ENCODE peak calls at places on chromosomes 6 and 20, in six cellular contexts. F is H1, K is GM12878, Z is SK-N-SH, G is HepG2, J is K562. Y is an unnamed sample.

GRCh38 chr6:20660534-20660933 is 126.3 kb downstream of the CDKAL1 start:
- DNase-seq in K (no peak), G (no peak), Z (no peak), J (no peak), F (no peak), Y (no peak)

GRCh38 chr6:12813321-12813720 is 96.8 kb downstream of the PHACTR1 start:
- DNase-seq in Z (no peak), G (no peak), K (no peak), J (no peak), F (no peak), Y (no peak)

GRCh38 chr6:17740559-17741220 is 34.0 kb upstream of the NUP153 start:
- DNase-seq in Z (no peak), G (no peak), J (no peak), F (no peak), K (no peak), Y (no peak)

GRCh38 chr20:50259705-50260479 is 69.3 kb downstream of the CEBPB start:
- DNase-seq in J (no peak), K (no peak), Z (no peak), G (no peak), F (no peak), Y (peak; percentile 36)

GRCh38 chr20:51732454-51732791 is 35.8 kb downstream of the ATP9A start:
- DNase-seq in F (no peak), Z (no peak), K (no peak), G (no peak), J (no peak), Y (no peak)

GRCh38 chr20:60138263-60139127 is 180.3 kb downstream of the CDH26 start:
- DNase-seq in J (peak; percentile 18), G (no peak), F (no peak), Z (no peak), K (no peak), Y (no peak)

GRCh38 chr6:12119085-12119588 is 107.0 kb downstream of the HIVEP1 start:
- DNase-seq in K (peak; percentile 97), Z (no peak), J (peak; percentile 28), G (no peak), F (no peak), Y (no peak)

GRCh38 chr20:18019068-18019467 is 38.6 kb downstream of the OVOL2 start:
- DNase-seq in K (no peak), F (no peak), J (peak; percentile 35), Z (peak; percentile 41), G (peak; percentile 46), Y (peak; percentile 14)

GRCh38 chr6:44856495-44856878 is 469.0 kb downstream of the CDC5L start:
- DNase-seq in G (no peak), Z (no peak), K (no peak), F (no peak), J (no peak), Y (no peak)

GRCh38 chr20:48605364-48606116 is 222.3 kb downstream of the PREX1 start:
- DNase-seq in F (no peak), K (no peak), J (no peak), G (no peak), Z (no peak), Y (no peak)

GRCh38 chr6:130632288-130632687 is 194.9 kb upstream of the SMLR1 start:
- DNase-seq in Z (no peak), K (no peak), F (no peak), J (no peak), G (peak; percentile 7), Y (no peak)

GRCh38 chr20:13009682-13010406 is 1.1 kb downstream of the SPTLC3 start:
- DNase-seq in F (no peak), Z (no peak), K (peak; percentile 77), G (peak; percentile 63), J (no peak), Y (peak; percentile 37)
- TF ChIP-seq GABPA in F (no peak), Z (no peak), K (no peak), G (no peak), J (no peak), Y (no peak)

GRCh38 chr6:33202799-33203198 is 1.7 kb upstream of the HSD17B8 start:
- DNase-seq in F (no peak), G (no peak), J (no peak), Z (no peak), K (no peak), Y (no peak)

GRCh38 chr6:33203443-33204164 is 851 bp upstream of the HSD17B8 start:
- DNase-seq in F (no peak), Z (no peak), J (no peak), K (no peak), G (no peak), Y (no peak)

GRCh38 chr6:33204415-33205171 is at the start of gene HSD17B8:
- DNase-seq in F (peak; percentile 72), J (peak; percentile 88), K (peak; percentile 71), Z (peak; percentile 94), G (peak; percentile 90), Y (no peak)

GRCh38 chr6:33205172-33206026 is 944 bp downstream of the HSD17B8 start:
- DNase-seq in G (no peak), F (no peak), Z (peak; percentile 42), K (no peak), J (no peak), Y (no peak)

DNA sequence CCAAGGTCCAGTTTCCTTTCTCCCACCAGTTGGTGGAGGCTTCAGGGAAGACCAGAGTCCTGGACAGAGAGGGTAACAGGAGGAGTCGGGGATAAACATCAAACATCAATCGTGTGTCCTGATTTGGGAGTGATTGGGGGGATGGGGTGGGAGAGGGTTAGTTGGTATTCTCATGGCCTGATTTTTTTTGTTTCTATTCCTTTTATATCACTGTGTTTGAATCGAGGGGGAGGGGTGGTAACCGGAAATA is 365 bp upstream of the HSD17B8 start:
- DNase-seq in K (no peak), F (no peak), Z (no peak), G (no peak), J (no peak), Y (no peak)
- H3K4me3 ChIP-seq in K (no peak overlapping the region), F (no peak overlapping the region), Z (peak overlapping the region; percentile 78), G (no peak overlapping the region), J (peak overlapping the region; percentile 62), Y (no peak overlapping the region)

GRCh38 chr6:31063906-31064435 is 48.4 kb downstream of the C6orf15 start:
- DNase-seq in J (no peak), Z (no peak), F (no peak), K (no peak), G (no peak), Y (no peak)

GRCh38 chr6:31067881-31068737 is 44.3 kb downstream of the C6orf15 start:
- DNase-seq in G (no peak), F (no peak), J (no peak), K (no peak), Z (no peak), Y (no peak)

GRCh38 chr6:31065556-31065955 is 46.8 kb downstream of the C6orf15 start:
- DNase-seq in J (no peak), Z (no peak), K (no peak), F (no peak), G (no peak), Y (no peak)

GRCh38 chr6:31070711-31071197 is 41.6 kb downstream of the C6orf15 start:
- DNase-seq in Z (no peak), G (peak; percentile 52), F (peak; percentile 53), J (no peak), K (no peak), Y (no peak)

DNA sequence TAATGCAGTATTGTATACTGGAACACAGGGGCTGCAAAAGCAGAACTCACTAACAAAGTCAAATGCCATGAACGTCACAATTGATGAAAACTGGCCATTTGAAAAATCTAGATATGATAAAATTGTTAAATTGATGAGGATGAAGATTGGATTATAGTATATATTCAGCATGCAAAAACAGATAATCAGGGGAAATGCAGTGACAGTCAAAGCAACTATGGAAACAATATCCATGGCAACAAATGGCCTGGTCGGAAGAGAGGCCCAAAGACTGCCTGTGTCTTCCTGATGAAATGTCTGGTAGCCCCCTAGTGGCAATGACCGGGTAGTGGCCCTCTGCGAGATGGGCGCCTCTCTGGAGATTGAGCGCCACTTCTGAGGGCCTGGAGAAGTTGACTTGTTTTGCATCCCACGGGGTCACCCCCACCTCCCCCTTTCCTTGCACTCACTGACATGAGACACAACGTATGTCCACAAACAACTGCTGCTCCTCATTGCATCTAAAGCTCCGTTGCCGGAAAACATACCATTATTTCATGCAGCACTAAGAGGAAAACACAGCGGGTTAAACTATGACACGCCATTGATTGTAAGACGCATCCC is 43.5 kb downstream of the C6orf15 start:
- DNase-seq in G (peak; percentile 73), Z (peak; percentile 86), F (peak; percentile 36), J (peak; percentile 87), K (no peak), Y (peak; percentile 80)
- TF ChIP-seq GABPA in G (no peak), Z (no peak), F (no peak), J (no peak), K (no peak), Y (no peak)

GRCh38 chr20:21103582-21104465 is 2.3 kb downstream of the LINC00237 start:
- DNase-seq in G (no peak), F (no peak), Z (peak; percentile 19), J (no peak), K (no peak), Y (no peak)

GRCh38 chr20:21102691-21103311 is 3.4 kb downstream of the LINC00237 start:
- DNase-seq in J (no peak), K (no peak), G (no peak), Z (peak; percentile 64), F (no peak), Y (peak; percentile 39)

GRCh38 chr20:21100590-21101452 is 5.3 kb downstream of the LINC00237 start:
- DNase-seq in G (no peak), F (peak; percentile 60), Z (peak; percentile 52), J (no peak), K (no peak), Y (no peak)

GRCh38 chr20:21101453-21102251 is 4.5 kb downstream of the LINC00237 start:
- DNase-seq in F (no peak), G (no peak), K (no peak), J (no peak), Z (peak; percentile 54), Y (no peak)

GRCh38 chr20:21102252-21102609 is 3.9 kb downstream of the LINC00237 start:
- DNase-seq in F (no peak), K (no peak), Z (peak; percentile 57), G (no peak), J (no peak), Y (no peak)
- H3K4me3 ChIP-seq in F (peak overlapping the region; percentile 39), K (no peak overlapping the region), Z (no peak overlapping the region), G (no peak overlapping the region), J (no peak overlapping the region), Y (no peak overlapping the region)

DNA sequence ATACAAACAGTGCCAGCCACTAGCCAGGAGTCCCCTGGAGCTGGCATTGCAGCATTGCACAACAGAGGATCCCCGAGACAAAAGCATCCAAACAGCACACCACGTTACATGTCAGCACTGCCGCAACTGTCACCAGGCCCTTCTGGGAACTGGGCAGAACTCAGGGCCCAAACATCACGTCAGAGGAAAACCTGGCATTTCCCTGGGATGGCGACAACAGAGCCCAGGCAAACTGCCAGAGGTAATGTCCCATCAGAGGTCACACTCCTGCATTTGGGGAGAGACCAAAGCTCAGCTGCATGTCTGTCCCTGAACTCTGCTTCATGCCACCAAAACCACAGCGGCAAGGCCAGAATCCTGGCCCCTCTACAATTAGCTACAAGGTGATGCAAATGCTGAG is 36.3 kb downstream of the PPP1R3G start:
- DNase-seq in F (no peak), G (peak; percentile 63), Z (no peak), K (no peak), J (no peak), Y (no peak)
- TF ChIP-seq GABPA in F (no peak), G (no peak), Z (no peak), K (no peak), J (no peak), Y (no peak)

GRCh38 chr6:34247481-34248197 is 1.2 kb downstream of the SMIM29 start:
- DNase-seq in Z (no peak), J (peak; percentile 52), G (no peak), F (no peak), K (no peak), Y (no peak)
- H3K4me3 ChIP-seq in Z (peak overlapping the region; percentile 72), J (peak overlapping the region; percentile 76), G (no peak overlapping the region), F (peak overlapping the region; percentile 83), K (peak overlapping the region; percentile 81), Y (peak overlapping the region; percentile 68)

Y was measured in HL-60.